ENCODE peak calls at places on chromosome 18, in ten cellular contexts. H, F, W, M, O, N, A, V, P and T are unnamed samples.

GRCh38 chr18:5296706-5297320 is 1.3 kb upstream of the ZBTB14 start:
- DNase-seq in F (peak), M (peak), W (peak), N (peak), A (peak), V (peak), H (peak), O (peak), P (peak), T (peak)

GRCh38 chr18:50989711-50990110 is 21.9 kb downstream of the ELAC1 start:
- DNase-seq in W (no peak), H (no peak), F (no peak), P (no peak), N (no peak), O (no peak), A (no peak), V (no peak), M (no peak), T (no peak)

GRCh38 chr18:54604211-54604610 is 13.2 kb downstream of the DYNAP start:
- DNase-seq in A (no peak), W (no peak), O (no peak), F (no peak), N (no peak), V (no peak), P (no peak), M (no peak), H (no peak), T (no peak)

GRCh38 chr18:50558948-50559749 is 738 bp upstream of the MAPK4 start:
- DNase-seq in M (no peak), P (no peak), H (peak), A (no peak), O (no peak), W (no peak), V (no peak), F (peak), N (no peak), T (no peak)

GRCh38 chr18:79458131-79458838 is 62.6 kb downstream of the NFATC1 start:
- DNase-seq in A (no peak), O (peak), F (peak), P (no peak), V (peak), W (peak), M (no peak), N (peak), H (peak), T (no peak)

GRCh38 chr18:62942578-62942977 is 227.2 kb downstream of the PHLPP1 start:
- DNase-seq in O (no peak), P (no peak), A (no peak), M (no peak), N (no peak), W (no peak), H (no peak), F (no peak), V (no peak), T (no peak)

GRCh38 chr18:9614401-9615279 is at the start of gene PPP4R1:
- DNase-seq in H (peak), W (peak), A (peak), F (peak), N (peak), P (peak), O (peak), M (peak), V (peak), T (peak)

GRCh38 chr18:68263481-68263880 is 451.4 kb downstream of the TMX3 start:
- DNase-seq in A (no peak), P (no peak), H (no peak), M (no peak), W (no peak), O (no peak), V (no peak), N (peak), F (peak), T (no peak)